ENCODE peak calls at places on chromosomes 5 and 9, in five cellular contexts. Q is GM23248, X is T-helper 9 cell, C is Calu3, P is astrocyte of the spinal cord. G is an unnamed sample.

GRCh38 chr9:15430920-15431844 is 8.5 kb downstream of the SNAPC3 start:
- DNase-seq in Q (no peak), C (no peak), X (no peak), P (no peak), G (no peak)

GRCh38 chr9:20788526-20789421 is 104.7 kb downstream of the FOCAD start:
- DNase-seq in C (no peak), Q (no peak), P (no peak), X (no peak), G (no peak)

GRCh38 chr5:95866431-95867063 is 44.0 kb upstream of the GLRX start:
- DNase-seq in Q (peak; percentile 72), P (peak; percentile 42), X (no peak), C (no peak), G (no peak)

GRCh38 chr9:124045076-124045829 is 33.7 kb downstream of the LHX2 start:
- DNase-seq in Q (peak; percentile 84), X (no peak), P (peak; percentile 24), C (no peak), G (no peak)

GRCh38 chr5:134174841-134175839 is 1.6 kb downstream of the SKP1 start:
- DNase-seq in Q (peak; percentile 63), P (peak; percentile 65), X (no peak), C (no peak), G (no peak)

GRCh38 chr9:14372437-14373318 is 58.7 kb upstream of the NFIB start:
- DNase-seq in P (peak; percentile 73), C (peak; percentile 24), Q (peak; percentile 70), X (no peak), G (no peak)

GRCh38 chr5:6576861-6577501 is 55.9 kb downstream of the NSUN2 start:
- DNase-seq in X (no peak), P (peak; percentile 58), C (peak; percentile 52), Q (peak; percentile 69), G (peak; percentile 24)

GRCh38 chr9:4079906-4080305 is 220.0 kb downstream of the GLIS3 start:
- DNase-seq in C (no peak), X (no peak), P (no peak), Q (no peak), G (no peak)

GRCh38 chr5:95669540-95669939 is 13.3 kb downstream of the SPATA9 start:
- DNase-seq in Q (peak; percentile 89), X (no peak), P (peak; percentile 98), C (no peak), G (peak; percentile 77)

GRCh38 chr9:128114326-128115186 is 13.0 kb downstream of the PTGES2 start:
- DNase-seq in Q (no peak), C (no peak), P (no peak), X (no peak), G (no peak)

GRCh38 chr9:74609671-74610416 is 112.7 kb downstream of the RORB start:
- DNase-seq in P (no peak), C (no peak), Q (no peak), X (no peak), G (no peak)

GRCh38 chr5:33275921-33276705 is 164.7 kb upstream of the TARS1 start:
- DNase-seq in C (no peak), Q (peak; percentile 55), X (no peak), P (peak; percentile 75), G (no peak)

GRCh38 chr9:135156525-135157510 is 69.3 kb downstream of the OLFM1 start:
- DNase-seq in C (peak; percentile 36), X (no peak), P (peak; percentile 3), Q (peak; percentile 60), G (no peak)

GRCh38 chr9:27282269-27282668 is 14.7 kb downstream of the EQTN start:
- DNase-seq in X (no peak), C (no peak), P (no peak), Q (no peak), G (no peak)

GRCh38 chr5:90111354-90112070 is 298.0 kb downstream of the CETN3 start:
- DNase-seq in Q (peak; percentile 6), P (peak; percentile 50), X (no peak), C (no peak), G (no peak)

GRCh38 chr5:180803181-180804128 is 849 bp upstream of the MGAT1 start:
- DNase-seq in C (no peak), X (peak; percentile 68), P (peak; percentile 43), Q (peak; percentile 70), G (no peak)

GRCh38 chr5:66143473-66144073 is 527 bp upstream of the SREK1 start:
- DNase-seq in P (no peak), Q (no peak), X (no peak), C (no peak), G (no peak)

GRCh38 chr5:137376127-137376526 is 123.0 kb downstream of the SPOCK1 start:
- DNase-seq in Q (no peak), C (no peak), X (no peak), P (no peak), G (no peak)

GRCh38 chr5:75948441-75948840 is 134.7 kb upstream of the SV2C start:
- DNase-seq in X (no peak), C (no peak), P (no peak), Q (no peak), G (no peak)

GRCh38 chr5:135545115-135545514 is 9.4 kb upstream of the NEUROG1 start:
- DNase-seq in C (no peak), X (no peak), P (no peak), Q (no peak), G (no peak)

GRCh38 chr9:107942870-107943269 is 453.3 kb upstream of the KLF4 start:
- DNase-seq in C (no peak), P (no peak), Q (no peak), X (no peak), G (no peak)

GRCh38 chr5:158203256-158203655 is 344.3 kb upstream of the CLINT1 start:
- DNase-seq in C (no peak), P (no peak), X (no peak), Q (peak; percentile 50), G (no peak)

GRCh38 chr9:83572524-83572923 is 34.3 kb upstream of the FRMD3 start:
- DNase-seq in C (no peak), X (no peak), P (peak; percentile 88), Q (no peak), G (peak; percentile 4)

GRCh38 chr9:101508203-101508602 is 25.4 kb upstream of the RNF20 start:
- DNase-seq in X (no peak), C (no peak), P (no peak), Q (peak; percentile 44), G (no peak)